ENCODE peak calls at places on chromosomes 5 and 9, in five cellular contexts. D, E, W, P and S are unnamed samples.

GRCh38 chr5:127561254-127561653 is 43.8 kb downstream of the PRRC1 start:
- DNase-seq in E (no peak), D (peak; percentile 77), W (no peak), P (no peak), S (peak; percentile 65)

GRCh38 chr9:135198889-135199288 is 111.4 kb downstream of the OLFM1 start:
- DNase-seq in E (peak; percentile 70), P (no peak), D (no peak), W (no peak), S (no peak)

GRCh38 chr9:121218357-121219027 is 16.8 kb upstream of the RAB14 start:
- DNase-seq in P (peak; percentile 16), D (no peak), W (no peak), E (no peak), S (no peak)

GRCh38 chr9:116697341-116697740 is 10.2 kb downstream of the TRIM32 start:
- DNase-seq in D (peak; percentile 77), W (no peak), P (no peak), E (no peak), S (peak; percentile 38)

GRCh38 chr9:104981543-104982129 is 53.7 kb upstream of the ABCA1 start:
- DNase-seq in D (no peak), P (no peak), W (no peak), E (no peak), S (no peak)

GRCh38 chr9:111599948-111600343 is 499 bp upstream of the PTGR1 start:
- DNase-seq in W (no peak), E (no peak), D (no peak), P (no peak), S (no peak)

GRCh38 chr9:32395483-32396216 is 11.2 kb downstream of the ACO1 start:
- DNase-seq in W (no peak), P (no peak), D (peak; percentile 98), E (no peak), S (peak; percentile 89)

GRCh38 chr9:34158362-34158869 is 20.4 kb upstream of the UBAP1 start:
- DNase-seq in P (no peak), E (no peak), D (peak; percentile 80), W (peak; percentile 20), S (peak; percentile 98)

GRCh38 chr5:173689171-173689676 is 72.8 kb upstream of the BOD1 start:
- DNase-seq in E (no peak), W (no peak), D (no peak), P (no peak), S (no peak)

GRCh38 chr9:127307802-127308201 is 43.2 kb downstream of the GARNL3 start:
- DNase-seq in P (no peak), E (no peak), D (no peak), W (no peak), S (no peak)

GRCh38 chr5:75681125-75681830 is 36.0 kb downstream of the POC5 start:
- DNase-seq in E (no peak), W (no peak), P (no peak), D (peak; percentile 60), S (peak; percentile 62)

GRCh38 chr5:123097871-123098735 is 9.1 kb downstream of the PRDM6 start:
- DNase-seq in E (no peak), D (no peak), P (no peak), W (no peak), S (no peak)

GRCh38 chr5:124920909-124921666 is 174.6 kb upstream of the ZNF608 start:
- DNase-seq in W (no peak), D (no peak), E (no peak), P (no peak), S (no peak)

GRCh38 chr5:2196989-2197531 is 314.3 kb upstream of the IRX4 start:
- DNase-seq in W (no peak), E (no peak), P (no peak), D (no peak), S (no peak)

GRCh38 chr5:2524620-2525019 is 226.9 kb downstream of the IRX2 start:
- DNase-seq in E (no peak), P (no peak), W (no peak), D (no peak), S (no peak)

GRCh38 chr5:87949665-87950640 is 318.7 kb downstream of the TMEM161B start:
- DNase-seq in P (no peak), D (no peak), E (no peak), W (no peak), S (no peak)

GRCh38 chr5:130021000-130021399 is 116.7 kb downstream of the CHSY3 start:
- DNase-seq in W (no peak), E (no peak), D (no peak), P (no peak), S (no peak)

GRCh38 chr5:132013006-132013689 is 1.7 kb upstream of the ACSL6 start:
- DNase-seq in D (no peak), W (no peak), E (peak; percentile 20), P (peak; percentile 27), S (no peak)

GRCh38 chr5:143824851-143825720 is 13.1 kb downstream of the HMHB1 start:
- DNase-seq in E (peak; percentile 87), P (peak; percentile 95), D (peak; percentile 75), W (peak; percentile 79), S (peak; percentile 71)

GRCh38 chr9:129841071-129841470 is 5.8 kb downstream of the USP20 start:
- DNase-seq in E (no peak), D (no peak), W (no peak), P (no peak), S (no peak)

GRCh38 chr9:127927457-127928231 is 2.9 kb downstream of the PIP5KL1 start:
- DNase-seq in E (peak; percentile 97), D (no peak), P (peak; percentile 88), W (no peak), S (no peak)

GRCh38 chr9:117145811-117146490 is 268.9 kb downstream of the ASTN2 start:
- DNase-seq in D (no peak), W (no peak), P (no peak), E (no peak), S (no peak)

GRCh38 chr9:133342570-133342969 is 5.4 kb downstream of the MED22 start:
- DNase-seq in D (no peak), P (peak; percentile 56), E (peak; percentile 64), W (no peak), S (no peak)

GRCh38 chr5:144024085-144024484 is 146.4 kb downstream of the YIPF5 start:
- DNase-seq in D (no peak), W (no peak), E (no peak), P (no peak), S (no peak)

GRCh38 chr5:120464627-120465280 is 654 bp downstream of the PRR16 start:
- DNase-seq in W (peak; percentile 37), P (no peak), D (peak; percentile 64), E (peak; percentile 60), S (peak; percentile 74)

GRCh38 chr5:159990506-159990905 is 18.4 kb upstream of the TTC1 start:
- DNase-seq in E (no peak), D (no peak), W (no peak), P (no peak), S (no peak)

GRCh38 chr9:93896496-93897033 is 58.6 kb downstream of the BARX1 start:
- DNase-seq in W (no peak), P (no peak), E (peak; percentile 5), D (no peak), S (no peak)

GRCh38 chr5:10227396-10227795 is 22.3 kb downstream of the ATPSCKMT start:
- DNase-seq in P (no peak), D (peak; percentile 79), E (no peak), W (no peak), S (no peak)

GRCh38 chr9:31683126-31683525 is 701.3 kb upstream of the ACO1 start:
- DNase-seq in W (no peak), D (no peak), E (no peak), P (no peak), S (no peak)

GRCh38 chr9:123544007-123544827 is 188.2 kb downstream of the CRB2 start:
- DNase-seq in D (peak; percentile 54), E (no peak), W (peak; percentile 39), P (no peak), S (peak; percentile 55)

GRCh38 chr5:61449756-61450155 is 117.7 kb downstream of the ZSWIM6 start:
- DNase-seq in W (no peak), P (no peak), D (no peak), E (no peak), S (no peak)

GRCh38 chr9:73683862-73684591 is 532.4 kb downstream of the ANXA1 start:
- DNase-seq in E (peak; percentile 44), P (no peak), W (peak; percentile 31), D (no peak), S (peak; percentile 60)
- H4K91ac ChIP-seq in E (no peak overlapping the region), P (peak overlapping the region; percentile 3), W (no peak overlapping the region), D (no peak overlapping the region), S (peak overlapping the region; percentile 11)

GRCh38 chr5:38410304-38410990 is 146.0 kb downstream of the LIFR start:
- DNase-seq in P (no peak), E (no peak), W (no peak), D (no peak), S (no peak)
- H2BK15ac ChIP-seq in P (no peak overlapping the region), E (no peak overlapping the region), W (no peak overlapping the region), D (no peak overlapping the region), S (no peak overlapping the region)

GRCh38 chr9:92100237-92100911 is 14.8 kb downstream of the SPTLC1 start:
- DNase-seq in W (no peak), D (peak; percentile 87), E (no peak), P (no peak), S (peak; percentile 83)
- H4K91ac ChIP-seq in W (no peak overlapping the region), D (peak overlapping the region; percentile 91), E (no peak overlapping the region), P (no peak overlapping the region), S (no peak overlapping the region)

DNA sequence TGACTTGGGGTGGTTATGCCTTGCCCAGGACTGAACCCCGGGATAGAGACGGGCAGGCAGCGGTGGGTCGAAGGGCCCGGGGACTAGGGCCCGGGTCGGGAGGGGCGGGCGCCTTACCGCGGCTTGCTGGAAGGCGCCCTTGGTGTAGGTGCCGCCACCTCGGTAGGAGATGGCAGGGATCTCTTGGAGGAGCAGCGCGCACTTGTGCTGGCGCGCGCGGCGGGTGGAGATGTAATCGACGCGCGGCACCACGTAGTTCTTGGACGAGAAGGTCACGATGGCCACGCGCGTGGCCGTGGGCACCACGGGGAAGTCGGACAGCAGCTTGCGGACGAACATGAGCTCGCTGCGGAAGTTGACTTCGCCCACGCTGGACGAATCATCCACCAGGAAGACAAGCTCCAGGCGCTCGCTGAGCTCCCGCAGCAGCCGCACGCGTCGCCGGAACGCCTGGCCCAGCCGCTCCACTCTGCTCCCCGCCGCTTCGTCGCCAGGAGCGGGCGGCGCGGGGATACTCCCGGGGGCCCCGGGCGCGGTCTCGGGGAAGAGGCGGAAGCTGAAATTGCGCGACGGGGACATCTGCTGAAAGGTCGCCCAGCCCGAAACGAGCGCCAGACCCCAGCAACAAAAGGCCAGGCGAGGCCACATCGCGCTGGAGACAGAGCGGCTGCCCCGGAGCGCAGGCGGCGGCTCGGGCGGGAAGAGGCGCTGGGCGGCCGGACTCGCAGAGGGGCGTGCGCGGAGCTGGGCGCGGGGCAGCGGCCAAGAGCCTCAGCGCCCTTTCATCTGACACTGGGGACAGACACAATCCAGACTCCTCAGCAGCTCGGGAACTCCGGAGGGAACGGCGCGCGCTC is at the start of gene SVEP1:
- DNase-seq in P (peak; percentile 76), E (peak; percentile 61), W (peak; percentile 42), D (peak; percentile 77), S (peak; percentile 80)
- H2BK15ac ChIP-seq in P (peak within 1 kb of the TSS; percentile 65), E (no peak within 1 kb of the TSS), W (peak within 1 kb of the TSS; percentile 11), D (peak within 1 kb of the TSS; percentile 98), S (peak within 1 kb of the TSS; percentile 96)

GRCh38 chr5:68189613-68190012 is 25.9 kb upstream of the PIK3R1 start:
- DNase-seq in D (no peak), E (no peak), W (no peak), P (no peak), S (no peak)

GRCh38 chr5:68194405-68194804 is 21.2 kb upstream of the PIK3R1 start:
- DNase-seq in P (no peak), E (no peak), W (no peak), D (no peak), S (no peak)

GRCh38 chr5:68193481-68194036 is 22.0 kb upstream of the PIK3R1 start:
- DNase-seq in W (no peak), P (no peak), E (peak; percentile 79), D (no peak), S (no peak)

GRCh38 chr5:68195137-68195536 is 20.4 kb upstream of the PIK3R1 start:
- DNase-seq in E (no peak), W (no peak), P (no peak), D (no peak), S (no peak)

GRCh38 chr5:68192679-68193060 is 22.9 kb upstream of the PIK3R1 start:
- DNase-seq in D (no peak), P (no peak), E (no peak), W (no peak), S (no peak)
- H4K91ac ChIP-seq in D (no peak overlapping the region), P (peak overlapping the region; percentile 12), E (no peak overlapping the region), W (no peak overlapping the region), S (no peak overlapping the region)